ENCODE peak calls at places on chromosomes 2 and 18, in seven cellular contexts. Q is fibroblast of mammary gland, W is mammary epithelial cell, X is neuronal stem cell, B is coronary artery, D is SJSA1, P is hepatocyte. N is an unnamed sample.

GRCh38 chr2:127581050-127581345 is 45.5 kb downstream of the MYO7B start:
- DNase-seq in Q (no peak), W (no peak), X (no peak), B (peak; percentile 68), D (no peak), P (no peak), N (no peak)

GRCh38 chr18:42310956-42311355 is 355.9 kb downstream of the PIK3C3 start:
- DNase-seq in Q (peak; percentile 59), W (peak; percentile 70), X (no peak), B (no peak), D (no peak), P (no peak), N (no peak)

GRCh38 chr2:129457277-129457818 is 522.1 kb upstream of the RAB6C start:
- DNase-seq in Q (no peak), W (no peak), X (no peak), B (no peak), D (no peak), P (no peak), N (no peak)

GRCh38 chr2:232882505-232883115 is 12.5 kb downstream of the SNORC start:
- DNase-seq in Q (no peak), W (no peak), X (no peak), B (no peak), D (no peak), P (no peak), N (no peak)

GRCh38 chr2:71675296-71675695 is 221.9 kb downstream of the DYSF start:
- DNase-seq in Q (no peak), W (peak; percentile 51), X (no peak), B (peak; percentile 26), D (peak; percentile 40), P (no peak), N (peak; percentile 67)

GRCh38 chr18:55634545-55634944 is 46.6 kb upstream of the TCF4 start:
- DNase-seq in Q (peak; percentile 89), W (peak; percentile 85), X (no peak), B (no peak), D (no peak), P (no peak), N (no peak)

GRCh38 chr2:5692561-5693287 is 540 bp downstream of the SOX11 start:
- DNase-seq in Q (no peak), W (no peak), X (no peak), B (no peak), D (no peak), P (peak; percentile 58), N (no peak)

GRCh38 chr2:206275274-206276160 is 1.1 kb downstream of the ZDBF2 start:
- DNase-seq in Q (peak; percentile 62), W (peak; percentile 26), X (no peak), B (no peak), D (no peak), P (peak; percentile 46), N (no peak)

GRCh38 chr2:28326469-28326805 is 66.2 kb upstream of the FOSL2 start:
- DNase-seq in Q (no peak), W (no peak), X (no peak), B (peak; percentile 45), D (peak; percentile 34), P (no peak), N (no peak)

GRCh38 chr2:178484245-178485041 is 4.2 kb downstream of the PLEKHA3 start:
- DNase-seq in Q (peak; percentile 74), W (no peak), X (no peak), B (no peak), D (no peak), P (peak; percentile 40), N (peak; percentile 71)

GRCh38 chr2:67733517-67733916 is 329.3 kb downstream of the C1D start:
- DNase-seq in Q (peak; percentile 19), W (peak; percentile 6), X (no peak), B (no peak), D (peak; percentile 45), P (no peak), N (no peak)

GRCh38 chr2:186959486-186959885 is 110.5 kb upstream of the ZSWIM2 start:
- DNase-seq in Q (no peak), W (no peak), X (no peak), B (peak; percentile 29), D (peak; percentile 19), P (no peak), N (no peak)

GRCh38 chr2:236568922-236569592 is 568 bp upstream of the ACKR3 start:
- DNase-seq in Q (no peak), W (no peak), X (no peak), B (no peak), D (no peak), P (no peak), N (no peak)

GRCh38 chr2:236569593-236569973 is at the start of gene ACKR3:
- DNase-seq in Q (peak; percentile 61), W (peak; percentile 75), X (peak; percentile 47), B (peak; percentile 90), D (peak; percentile 77), P (peak; percentile 91), N (peak; percentile 76)

GRCh38 chr2:236572482-236572881 is 2.9 kb downstream of the ACKR3 start:
- DNase-seq in Q (no peak), W (no peak), X (peak; percentile 58), B (peak; percentile 72), D (no peak), P (no peak), N (no peak)

GRCh38 chr2:236570081-236570979 is 705 bp downstream of the ACKR3 start:
- DNase-seq in Q (no peak), W (peak; percentile 8), X (no peak), B (peak; percentile 9), D (no peak), P (no peak), N (no peak)

DNA sequence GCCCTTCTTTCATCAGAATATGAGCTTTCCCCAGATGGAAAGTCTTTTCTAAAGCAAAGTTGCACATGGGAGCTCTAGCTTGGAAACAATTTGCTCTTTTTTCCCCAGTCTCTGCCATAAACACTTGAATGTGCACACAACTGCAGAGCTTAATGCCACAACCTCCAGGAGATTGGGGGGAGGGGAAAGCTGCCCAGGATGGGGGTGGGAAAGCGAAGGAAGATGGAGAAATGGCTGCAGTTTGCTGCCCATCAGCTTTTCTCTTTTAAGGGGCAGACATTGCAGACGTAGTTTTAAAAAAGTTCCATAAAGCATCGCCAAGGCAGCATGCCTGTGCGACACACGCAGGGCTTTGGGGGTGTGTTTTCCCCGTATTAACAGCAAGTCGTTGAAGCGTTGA is 1.5 kb downstream of the ACKR3 start:
- DNase-seq in Q (no peak), W (no peak), X (no peak), B (peak; percentile 47), D (no peak), P (no peak), N (no peak)
- H3K4me3 ChIP-seq in Q (no peak overlapping the region), W (no peak overlapping the region), X (no peak overlapping the region), B (peak overlapping the region; percentile 76), D (no peak overlapping the region), P (peak overlapping the region; percentile 47), N (peak overlapping the region; percentile 56)

GRCh38 chr18:57806201-57806890 is 3.2 kb upstream of the ATP8B1 start:
- DNase-seq in Q (no peak), W (no peak), X (no peak), B (no peak), D (no peak), P (no peak), N (no peak)
- H3K4me3 ChIP-seq in Q (no peak overlapping the region), W (no peak overlapping the region), X (no peak overlapping the region), B (no peak overlapping the region), D (no peak overlapping the region), P (no peak overlapping the region), N (no peak overlapping the region)

GRCh38 chr2:42132066-42132965 is 36.8 kb upstream of the EML4 start:
- DNase-seq in Q (peak; percentile 96), W (peak; percentile 56), X (no peak), B (no peak), D (no peak), P (peak; percentile 27), N (no peak)
- H3K4me3 ChIP-seq in Q (no peak overlapping the region), W (no peak overlapping the region), X (no peak overlapping the region), B (peak overlapping the region; percentile 54), D (no peak overlapping the region), P (no peak overlapping the region), N (no peak overlapping the region)

GRCh38 chr2:74438248-74438647 is 3.5 kb downstream of the RTKN start:
- DNase-seq in Q (no peak), W (no peak), X (no peak), B (no peak), D (no peak), P (no peak), N (no peak)

GRCh38 chr2:74440378-74441110 is 1.2 kb downstream of the RTKN start:
- DNase-seq in Q (peak; percentile 68), W (peak; percentile 81), X (peak; percentile 88), B (peak; percentile 91), D (peak; percentile 88), P (peak; percentile 97), N (peak; percentile 85)

GRCh38 chr2:74439373-74440004 is 2.2 kb downstream of the RTKN start:
- DNase-seq in Q (no peak), W (no peak), X (no peak), B (no peak), D (no peak), P (no peak), N (no peak)

GRCh38 chr2:74441111-74441689 is 537 bp downstream of the RTKN start:
- DNase-seq in Q (no peak), W (no peak), X (peak; percentile 43), B (no peak), D (no peak), P (no peak), N (no peak)

GRCh38 chr2:74440005-74440377 is 1.7 kb downstream of the RTKN start:
- DNase-seq in Q (peak; percentile 46), W (peak; percentile 33), X (no peak), B (no peak), D (no peak), P (peak; percentile 75), N (no peak)
- H3K4me3 ChIP-seq in Q (peak overlapping the region; percentile 57), W (peak overlapping the region; percentile 73), X (peak overlapping the region; percentile 78), B (peak overlapping the region; percentile 77), D (peak overlapping the region; percentile 44), P (peak overlapping the region; percentile 24), N (peak overlapping the region; percentile 48)

GRCh38 chr18:33576999-33577687 is 876 bp upstream of the ASXL3 start:
- DNase-seq in Q (no peak), W (no peak), X (no peak), B (no peak), D (no peak), P (no peak), N (no peak)
- H3K4me3 ChIP-seq in Q (no peak overlapping the region), W (no peak overlapping the region), X (peak overlapping the region; percentile 86), B (peak overlapping the region; percentile 95), D (no peak overlapping the region), P (peak overlapping the region; percentile 78), N (peak overlapping the region; percentile 70)